ENCODE peak calls at places on chromosomes 2 and 18, in five cellular contexts. T, H, K, N and R are unnamed samples.

GRCh38 chr2:12982149-12982584 is 265.4 kb downstream of the TRIB2 start:
- DNase-seq in N (no peak), T (no peak), H (no peak), K (peak; percentile 52), R (no peak)

GRCh38 chr2:237391140-237391539 is 22.8 kb downstream of the COL6A3 start:
- DNase-seq in T (no peak), H (no peak), K (no peak), N (no peak), R (no peak)

GRCh38 chr2:162118166-162119031 is 33.6 kb downstream of the GCG start:
- DNase-seq in K (peak; percentile 85), H (no peak), T (no peak), N (no peak), R (no peak)

GRCh38 chr2:31237348-31238017 is 3.5 kb downstream of the EHD3 start:
- DNase-seq in K (no peak), T (no peak), H (no peak), N (no peak), R (no peak)

GRCh38 chr2:230828272-230828961 is 36.3 kb upstream of the ITM2C start:
- DNase-seq in N (no peak), K (no peak), T (no peak), H (no peak), R (no peak)

GRCh38 chr2:229137623-229138022 is 133.5 kb downstream of the PID1 start:
- DNase-seq in T (no peak), N (no peak), H (no peak), K (no peak), R (no peak)

GRCh38 chr2:235594041-235594440 is 100.2 kb downstream of the AGAP1 start:
- DNase-seq in K (peak; percentile 82), H (peak; percentile 28), N (no peak), T (no peak), R (no peak)

GRCh38 chr18:44901283-44901682 is 220.6 kb downstream of the SETBP1 start:
- DNase-seq in K (no peak), T (no peak), N (no peak), H (no peak), R (no peak)

GRCh38 chr2:192090878-192091277 is 103.9 kb downstream of the TMEFF2 start:
- DNase-seq in N (no peak), K (no peak), T (no peak), H (no peak), R (no peak)

GRCh38 chr2:105287692-105288091 is 41.8 kb downstream of the TGFBRAP1 start:
- DNase-seq in H (peak; percentile 4), N (peak; percentile 62), T (no peak), K (peak; percentile 23), R (no peak)

GRCh38 chr2:154306261-154306970 is 392.1 kb upstream of the KCNJ3 start:
- DNase-seq in K (no peak), T (no peak), H (no peak), N (no peak), R (no peak)

DNA sequence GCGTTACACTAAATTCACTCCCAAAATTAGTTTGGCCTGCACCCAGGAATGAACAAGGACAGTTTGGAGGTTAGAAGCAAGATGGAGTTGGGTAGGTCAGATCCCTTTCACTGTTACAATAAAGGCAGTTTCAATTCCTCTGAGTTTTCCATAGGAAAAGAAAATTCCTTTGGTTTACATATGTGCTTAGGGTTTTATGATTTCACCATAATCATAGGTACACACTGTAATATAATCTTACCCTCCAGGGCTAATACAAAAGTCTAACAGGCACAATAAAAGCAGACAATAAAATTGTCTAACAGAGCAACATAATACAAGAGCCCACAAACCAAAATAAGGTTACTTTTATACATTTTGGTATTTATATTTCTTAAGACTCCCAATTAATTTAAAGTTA is 391.5 kb upstream of the KCNJ3 start:
- DNase-seq in K (no peak), T (no peak), N (no peak), H (no peak), R (no peak)
- H3K27ac ChIP-seq in K (no peak overlapping the region), T (no peak overlapping the region), N (no peak overlapping the region), H (no peak overlapping the region), R (no peak overlapping the region)

GRCh38 chr2:86566828-86567205 is 3.6 kb upstream of the CHMP3 start:
- DNase-seq in H (no peak), K (no peak), N (no peak), T (no peak), R (no peak)
- H3K27ac ChIP-seq in H (no peak overlapping the region), K (no peak overlapping the region), N (no peak overlapping the region), T (no peak overlapping the region), R (no peak overlapping the region)

GRCh38 chr2:130371723-130372054 is 15.8 kb downstream of the PTPN18 start:
- DNase-seq in N (no peak), H (no peak), K (no peak), T (no peak), R (no peak)
- H3K27ac ChIP-seq in N (peak overlapping the region; percentile 81), H (peak overlapping the region; percentile 57), K (peak overlapping the region; percentile 86), T (peak overlapping the region; percentile 76), R (peak overlapping the region; percentile 83)

DNA sequence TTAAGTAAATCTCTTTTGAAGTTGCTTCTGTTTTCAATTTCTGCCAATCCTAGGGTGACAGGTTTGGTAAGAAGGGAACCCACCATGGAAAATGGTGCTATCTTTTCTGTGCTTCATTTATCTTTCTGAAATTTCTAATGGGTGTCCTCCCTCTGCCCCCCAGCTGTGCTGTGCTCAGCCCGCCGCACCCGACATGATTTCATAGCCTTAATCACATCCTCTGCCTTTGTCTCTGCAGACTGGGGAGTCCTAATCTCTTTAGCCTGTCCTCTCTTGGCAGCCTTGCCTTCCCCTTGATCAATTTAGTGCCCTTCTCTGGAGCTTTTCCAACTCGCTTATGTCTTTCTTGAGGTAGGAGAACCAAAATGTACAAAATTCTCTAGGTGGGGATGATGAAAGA is 49.3 kb downstream of the DNMT3A start:
- DNase-seq in T (no peak), K (no peak), H (no peak), N (no peak), R (no peak)
- H3K27ac ChIP-seq in T (no peak overlapping the region), K (no peak overlapping the region), H (no peak overlapping the region), N (no peak overlapping the region), R (no peak overlapping the region)